ENCODE peak calls at places on chromosomes 2 and 18, in six cellular contexts. Y is T follicular helper cell, E is RKO, U is hepatocyte, Z is dorsolateral prefrontal cortex, S is bronchial epithelial cell. G is an unnamed sample.

GRCh38 chr18:79532690-79533058 is 136.9 kb downstream of the NFATC1 start:
- DNase-seq in U (no peak), Z (peak; percentile 1), Y (no peak), S (no peak), E (no peak), G (no peak)

GRCh38 chr2:10331033-10331701 is 28.5 kb downstream of the HPCAL1 start:
- DNase-seq in Y (peak; percentile 61), Z (no peak), E (no peak), U (peak; percentile 51), S (no peak), G (peak; percentile 74)

GRCh38 chr2:184370954-184371353 is 227.4 kb upstream of the ZNF804A start:
- DNase-seq in Y (no peak), Z (no peak), E (no peak), S (no peak), U (no peak), G (no peak)

GRCh38 chr2:207896525-207897295 is 127.0 kb upstream of the FZD5 start:
- DNase-seq in S (no peak), U (no peak), E (no peak), Y (no peak), Z (no peak), G (no peak)

GRCh38 chr2:128444044-128444771 is 125.5 kb upstream of the HS6ST1 start:
- DNase-seq in S (no peak), E (no peak), Y (no peak), Z (no peak), U (no peak), G (no peak)

GRCh38 chr18:67483237-67483636 is 33.3 kb downstream of the DSEL start:
- DNase-seq in U (no peak), Z (no peak), Y (no peak), S (no peak), E (no peak), G (no peak)

GRCh38 chr18:36539674-36540073 is 242.2 kb downstream of the FHOD3 start:
- DNase-seq in S (peak; percentile 30), E (no peak), Y (no peak), U (no peak), Z (no peak), G (no peak)

GRCh38 chr2:170340693-170341068 is 162.7 kb downstream of the MYO3B start:
- DNase-seq in U (no peak), E (no peak), Z (no peak), Y (no peak), S (no peak), G (no peak)

GRCh38 chr18:46160050-46160798 is 56.0 kb downstream of the HAUS1 start:
- DNase-seq in U (no peak), Z (no peak), E (no peak), S (no peak), Y (no peak), G (no peak)

GRCh38 chr2:73740767-73741166 is 3.6 kb upstream of the TPRKB start:
- DNase-seq in Z (no peak), Y (no peak), S (no peak), U (no peak), E (no peak), G (no peak)